ENCODE peak calls at places on chromosomes 7 and 10, in ten cellular contexts. One of them, this sample, is unnamed.
A peak's percentile ranks its signal among the peaks of the same experiment; 100 is the strongest.

GRCh38 chr7:82179311-82179710 is 264.3 kb downstream of the CACNA2D1 start:
- DNase-seq in endothelial cell: no peak
- DNase-seq in mesothelial cell of epicardium: no peak
- DNase-seq in GM13977: no peak
- DNase-seq in choroid plexus epithelial cell: peak; percentile 30
- DNase-seq in upper lobe of right lung: no peak
- DNase-seq in cardiac fibroblast: no peak
- DNase-seq in AG09309: no peak
- DNase-seq in ovary: no peak
- DNase-seq in WTC11: no peak
- DNase-seq in this sample: no peak

GRCh38 chr10:122233857-122234348 is 37.2 kb upstream of the BTBD16 start:
- DNase-seq in ovary: no peak
- DNase-seq in choroid plexus epithelial cell: no peak
- DNase-seq in mesothelial cell of epicardium: no peak
- DNase-seq in WTC11: no peak
- DNase-seq in upper lobe of right lung: no peak
- DNase-seq in GM13977: no peak
- DNase-seq in AG09309: no peak
- DNase-seq in cardiac fibroblast: no peak
- DNase-seq in endothelial cell: no peak
- DNase-seq in this sample: no peak

GRCh38 chr7:12814107-12814506 is 126.7 kb downstream of the ARL4A start:
- DNase-seq in mesothelial cell of epicardium: no peak
- DNase-seq in endothelial cell: no peak
- DNase-seq in choroid plexus epithelial cell: no peak
- DNase-seq in ovary: no peak
- DNase-seq in WTC11: no peak
- DNase-seq in GM13977: no peak
- DNase-seq in AG09309: no peak
- DNase-seq in upper lobe of right lung: no peak
- DNase-seq in cardiac fibroblast: no peak
- DNase-seq in this sample: no peak

GRCh38 chr10:103757531-103758293 is 97.7 kb downstream of the SH3PXD2A start:
- DNase-seq in ovary: no peak
- DNase-seq in GM13977: no peak
- DNase-seq in WTC11: peak; percentile 40
- DNase-seq in upper lobe of right lung: no peak
- DNase-seq in AG09309: peak; percentile 62
- DNase-seq in endothelial cell: peak; percentile 71
- DNase-seq in cardiac fibroblast: peak; percentile 71
- DNase-seq in choroid plexus epithelial cell: peak; percentile 82
- DNase-seq in mesothelial cell of epicardium: no peak
- DNase-seq in this sample: peak; percentile 7

GRCh38 chr10:124928545-124928944 is 13.4 kb upstream of the ZRANB1 start:
- DNase-seq in choroid plexus epithelial cell: no peak
- DNase-seq in upper lobe of right lung: no peak
- DNase-seq in cardiac fibroblast: no peak
- DNase-seq in WTC11: no peak
- DNase-seq in endothelial cell: no peak
- DNase-seq in AG09309: no peak
- DNase-seq in GM13977: no peak
- DNase-seq in mesothelial cell of epicardium: no peak
- DNase-seq in ovary: no peak
- DNase-seq in this sample: no peak

GRCh38 chr10:87700031-87700796 is 40.5 kb downstream of the PAPSS2 start:
- DNase-seq in endothelial cell: no peak
- DNase-seq in WTC11: no peak
- DNase-seq in mesothelial cell of epicardium: no peak
- DNase-seq in choroid plexus epithelial cell: peak; percentile 59
- DNase-seq in upper lobe of right lung: no peak
- DNase-seq in cardiac fibroblast: peak; percentile 66
- DNase-seq in GM13977: no peak
- DNase-seq in AG09309: peak; percentile 25
- DNase-seq in ovary: no peak
- DNase-seq in this sample: no peak

GRCh38 chr10:117552759-117553158 is 10.2 kb downstream of the EMX2 start:
- DNase-seq in GM13977: no peak
- DNase-seq in mesothelial cell of epicardium: no peak
- DNase-seq in ovary: no peak
- DNase-seq in endothelial cell: no peak
- DNase-seq in choroid plexus epithelial cell: no peak
- DNase-seq in upper lobe of right lung: no peak
- DNase-seq in AG09309: no peak
- DNase-seq in cardiac fibroblast: no peak
- DNase-seq in WTC11: no peak
- DNase-seq in this sample: no peak

GRCh38 chr10:69089638-69090599 is 2.0 kb downstream of the SRGN start:
- DNase-seq in WTC11: no peak
- DNase-seq in endothelial cell: no peak
- DNase-seq in mesothelial cell of epicardium: no peak
- DNase-seq in choroid plexus epithelial cell: peak; percentile 82
- DNase-seq in GM13977: peak; percentile 34
- DNase-seq in cardiac fibroblast: peak; percentile 76
- DNase-seq in AG09309: no peak
- DNase-seq in upper lobe of right lung: no peak
- DNase-seq in ovary: no peak
- DNase-seq in this sample: no peak

GRCh38 chr10:22712959-22713852 is 1.2 kb downstream of the PIP4K2A start:
- DNase-seq in cardiac fibroblast: peak; percentile 41
- DNase-seq in mesothelial cell of epicardium: peak; percentile 56
- DNase-seq in upper lobe of right lung: peak; percentile 74
- DNase-seq in endothelial cell: peak; percentile 21
- DNase-seq in ovary: peak; percentile 22
- DNase-seq in GM13977: peak; percentile 41
- DNase-seq in AG09309: no peak
- DNase-seq in WTC11: peak; percentile 28
- DNase-seq in choroid plexus epithelial cell: peak; percentile 47
- DNase-seq in this sample: no peak

GRCh38 chr7:18491871-18492270 is 3.7 kb upstream of the HDAC9 start:
- DNase-seq in AG09309: no peak
- DNase-seq in WTC11: no peak
- DNase-seq in upper lobe of right lung: no peak
- DNase-seq in choroid plexus epithelial cell: no peak
- DNase-seq in ovary: no peak
- DNase-seq in GM13977: no peak
- DNase-seq in cardiac fibroblast: no peak
- DNase-seq in mesothelial cell of epicardium: no peak
- DNase-seq in endothelial cell: no peak
- DNase-seq in this sample: no peak

GRCh38 chr10:3500408-3500856 is 284.6 kb downstream of the KLF6 start:
- DNase-seq in mesothelial cell of epicardium: peak; percentile 64
- DNase-seq in ovary: peak; percentile 83
- DNase-seq in upper lobe of right lung: peak; percentile 79
- DNase-seq in endothelial cell: peak; percentile 21
- DNase-seq in cardiac fibroblast: peak; percentile 100
- DNase-seq in WTC11: peak; percentile 54
- DNase-seq in AG09309: no peak
- DNase-seq in choroid plexus epithelial cell: peak; percentile 94
- DNase-seq in GM13977: no peak
- DNase-seq in this sample: no peak

GRCh38 chr7:43758861-43759683 is 592 bp downstream of the BLVRA start:
- DNase-seq in endothelial cell: peak; percentile 57
- DNase-seq in WTC11: peak; percentile 49
- DNase-seq in GM13977: peak; percentile 73
- DNase-seq in choroid plexus epithelial cell: peak; percentile 37
- DNase-seq in upper lobe of right lung: no peak
- DNase-seq in mesothelial cell of epicardium: peak; percentile 62
- DNase-seq in AG09309: no peak
- DNase-seq in cardiac fibroblast: peak; percentile 49
- DNase-seq in ovary: peak; percentile 37
- DNase-seq in this sample: no peak

GRCh38 chr7:71313562-71313961 is 181.6 kb downstream of the GALNT17 start:
- DNase-seq in cardiac fibroblast: no peak
- DNase-seq in choroid plexus epithelial cell: no peak
- DNase-seq in GM13977: no peak
- DNase-seq in ovary: no peak
- DNase-seq in endothelial cell: no peak
- DNase-seq in upper lobe of right lung: no peak
- DNase-seq in AG09309: no peak
- DNase-seq in mesothelial cell of epicardium: no peak
- DNase-seq in WTC11: no peak
- DNase-seq in this sample: no peak

GRCh38 chr10:42812028-42812427 is 29.4 kb downstream of the BMS1 start:
- DNase-seq in AG09309: no peak
- DNase-seq in mesothelial cell of epicardium: no peak
- DNase-seq in WTC11: no peak
- DNase-seq in cardiac fibroblast: no peak
- DNase-seq in upper lobe of right lung: no peak
- DNase-seq in GM13977: no peak
- DNase-seq in endothelial cell: no peak
- DNase-seq in choroid plexus epithelial cell: no peak
- DNase-seq in ovary: no peak
- DNase-seq in this sample: no peak
- TF ChIP-seq CTCF in AG09309: no peak
- TF ChIP-seq CTCF in mesothelial cell of epicardium: no peak
- TF ChIP-seq CTCF in WTC11: no peak
- TF ChIP-seq CTCF in cardiac fibroblast: no peak
- TF ChIP-seq CTCF in upper lobe of right lung: no peak
- TF ChIP-seq CTCF in GM13977: no peak
- TF ChIP-seq CTCF in endothelial cell: no peak
- TF ChIP-seq CTCF in choroid plexus epithelial cell: no peak
- TF ChIP-seq CTCF in ovary: no peak
- TF ChIP-seq CTCF in this sample: no peak

DNA sequence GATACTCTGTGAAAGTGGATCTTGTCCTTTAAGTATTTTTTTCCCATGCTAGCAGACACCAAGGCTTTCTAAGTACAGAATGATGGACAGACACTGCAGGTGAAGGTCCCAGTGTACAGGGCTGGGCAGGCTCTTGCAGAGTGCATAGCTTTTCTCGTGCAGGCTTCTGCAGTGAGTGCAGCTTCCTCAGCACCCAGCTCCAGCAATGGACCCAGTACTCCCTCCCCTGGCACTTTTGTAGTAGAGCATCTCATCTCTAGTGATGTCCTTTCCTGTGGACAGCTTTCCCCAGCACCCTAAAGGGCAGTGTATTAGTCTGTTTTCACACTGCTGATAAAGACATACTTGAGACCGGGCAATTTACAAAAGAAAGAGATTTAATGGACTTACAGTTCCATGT is 104.3 kb downstream of the CUL2 start:
- DNase-seq in GM13977: no peak
- DNase-seq in mesothelial cell of epicardium: no peak
- DNase-seq in choroid plexus epithelial cell: peak; percentile 67
- DNase-seq in WTC11: peak; percentile 50
- DNase-seq in upper lobe of right lung: no peak
- DNase-seq in cardiac fibroblast: peak; percentile 52
- DNase-seq in endothelial cell: no peak
- DNase-seq in ovary: no peak
- DNase-seq in AG09309: no peak
- DNase-seq in this sample: no peak
- TF ChIP-seq CTCF in GM13977: peak; percentile 8
- TF ChIP-seq CTCF in mesothelial cell of epicardium: no peak
- TF ChIP-seq CTCF in choroid plexus epithelial cell: peak; percentile 66
- TF ChIP-seq CTCF in WTC11: no peak
- TF ChIP-seq CTCF in upper lobe of right lung: no peak
- TF ChIP-seq CTCF in cardiac fibroblast: peak; percentile 54
- TF ChIP-seq CTCF in endothelial cell: no peak
- TF ChIP-seq CTCF in ovary: no peak
- TF ChIP-seq CTCF in AG09309: peak; percentile 53
- TF ChIP-seq CTCF in this sample: peak; percentile 38

DNA sequence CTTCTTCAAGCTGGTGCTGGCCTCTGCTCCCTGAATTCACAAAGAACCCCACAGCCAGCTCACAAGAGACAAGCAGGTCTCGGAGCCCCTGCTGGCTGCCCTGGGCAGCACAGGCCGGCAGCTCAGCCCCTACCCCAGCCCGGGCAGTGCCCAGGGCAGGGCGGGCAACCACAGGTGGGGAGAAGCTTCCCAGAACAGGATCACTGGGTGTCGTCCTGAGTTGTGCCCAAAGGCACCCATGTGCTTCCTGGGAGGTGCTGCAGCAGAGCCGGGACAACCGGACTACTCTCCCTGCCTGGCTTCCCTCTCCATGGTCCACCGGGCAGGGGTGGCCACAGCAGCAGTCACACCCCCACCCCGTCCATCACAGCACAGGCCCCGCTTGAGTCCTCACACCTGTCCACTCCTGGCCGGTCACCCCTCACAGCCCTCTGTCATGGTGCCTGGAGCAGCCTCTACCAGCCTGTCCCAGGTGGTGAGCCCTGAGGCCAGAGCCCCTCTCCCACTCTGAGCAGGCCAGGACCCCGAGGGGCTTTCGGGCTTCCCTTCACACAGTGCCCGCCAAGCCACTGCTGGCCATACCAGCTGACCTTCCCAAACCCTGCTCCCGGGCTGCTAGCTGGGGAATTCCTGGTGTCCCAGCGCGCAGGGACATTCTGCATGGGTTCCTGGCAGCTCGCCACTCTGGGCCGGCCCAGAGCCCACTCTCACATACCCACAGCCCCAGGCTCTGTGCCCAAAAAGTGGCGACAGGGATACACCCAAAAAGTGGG is 3.1 kb downstream of the RASGEF1A start:
- DNase-seq in upper lobe of right lung: no peak
- DNase-seq in mesothelial cell of epicardium: no peak
- DNase-seq in GM13977: peak; percentile 45
- DNase-seq in cardiac fibroblast: no peak
- DNase-seq in choroid plexus epithelial cell: no peak
- DNase-seq in AG09309: no peak
- DNase-seq in endothelial cell: no peak
- DNase-seq in ovary: peak; percentile 9
- DNase-seq in WTC11: peak; percentile 31
- DNase-seq in this sample: no peak
- TF ChIP-seq CTCF in upper lobe of right lung: no peak
- TF ChIP-seq CTCF in mesothelial cell of epicardium: peak; percentile 13
- TF ChIP-seq CTCF in GM13977: no peak
- TF ChIP-seq CTCF in cardiac fibroblast: peak; percentile 22
- TF ChIP-seq CTCF in choroid plexus epithelial cell: peak; percentile 43
- TF ChIP-seq CTCF in AG09309: peak; percentile 24
- TF ChIP-seq CTCF in endothelial cell: peak; percentile 60
- TF ChIP-seq CTCF in ovary: no peak
- TF ChIP-seq CTCF in WTC11: peak; percentile 23
- TF ChIP-seq CTCF in this sample: peak; percentile 8

DNA sequence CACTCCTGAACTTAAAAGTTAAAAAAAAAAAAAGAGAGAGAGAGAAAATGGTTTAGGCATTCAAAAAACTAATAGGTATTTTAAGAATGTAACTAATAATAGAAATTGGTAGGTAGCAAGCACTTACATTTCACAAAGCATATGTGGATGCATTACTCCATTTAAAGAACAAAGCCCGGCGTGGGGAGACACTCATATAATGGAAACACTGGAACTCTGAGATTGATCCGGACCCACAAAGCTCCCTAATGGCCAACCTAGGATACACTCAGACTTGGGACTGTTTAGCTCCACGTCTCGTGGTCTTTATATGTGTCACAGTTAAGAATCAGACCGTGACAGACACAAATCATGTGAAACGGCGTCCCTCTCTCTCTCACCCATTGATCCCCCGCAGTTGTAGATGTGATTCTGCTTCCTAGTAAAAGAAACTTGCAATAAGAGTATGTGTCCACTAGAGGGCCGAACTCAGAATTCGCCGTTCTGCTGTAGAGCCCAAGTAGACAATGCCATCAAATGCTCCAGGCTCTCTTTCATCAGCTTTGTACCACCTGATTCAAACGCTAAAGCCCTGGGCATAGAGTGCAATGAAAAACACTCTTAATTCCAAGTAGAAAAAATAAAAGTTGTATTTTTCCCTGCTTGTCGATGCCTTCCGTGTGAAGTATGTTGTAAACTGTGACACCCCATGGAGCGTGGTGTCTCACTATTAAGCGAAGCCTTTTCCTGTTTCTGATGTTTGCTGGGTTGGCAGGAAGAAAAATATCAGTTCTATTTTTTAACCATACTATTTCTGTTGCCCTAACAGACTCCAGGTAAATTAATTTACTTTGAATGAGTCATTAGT is 429.0 kb upstream of the MTPN start:
- DNase-seq in choroid plexus epithelial cell: peak; percentile 78
- DNase-seq in GM13977: peak; percentile 44
- DNase-seq in endothelial cell: peak; percentile 51
- DNase-seq in upper lobe of right lung: no peak
- DNase-seq in ovary: no peak
- DNase-seq in AG09309: peak; percentile 32
- DNase-seq in WTC11: peak; percentile 37
- DNase-seq in cardiac fibroblast: peak; percentile 71
- DNase-seq in mesothelial cell of epicardium: peak; percentile 42
- DNase-seq in this sample: peak; percentile 33
- TF ChIP-seq CTCF in choroid plexus epithelial cell: peak; percentile 85
- TF ChIP-seq CTCF in GM13977: peak; percentile 79
- TF ChIP-seq CTCF in endothelial cell: peak; percentile 94
- TF ChIP-seq CTCF in upper lobe of right lung: peak; percentile 83
- TF ChIP-seq CTCF in ovary: peak; percentile 12
- TF ChIP-seq CTCF in AG09309: peak; percentile 77
- TF ChIP-seq CTCF in WTC11: peak; percentile 76
- TF ChIP-seq CTCF in cardiac fibroblast: peak; percentile 74
- TF ChIP-seq CTCF in mesothelial cell of epicardium: peak; percentile 94
- TF ChIP-seq CTCF in this sample: peak; percentile 59

This sample was measured in LNCaP clone FGC.